ENCODE peak calls at places on chromosome 4, in ten cellular contexts. One of them, this sample, is unnamed.

GRCh38 chr4:75207902-75208301 is 275.0 kb downstream of the PARM1 start:
- DNase-seq in effector memory CD4-positive, alpha-beta T cell: no peak
- DNase-seq in CD8-positive, alpha-beta memory T cell: no peak
- DNase-seq in MM.1S: no peak
- DNase-seq in endothelial cell of umbilical vein: no peak
- DNase-seq in naive thymus-derived CD4-positive, alpha-beta T cell: no peak
- DNase-seq in colonic mucosa: no peak
- DNase-seq in SJCRH30: no peak
- DNase-seq in astrocyte: no peak
- DNase-seq in heart right ventricle: no peak
- DNase-seq in this sample: no peak

GRCh38 chr4:107801766-107802211 is 22.9 kb upstream of the SGMS2 start:
- DNase-seq in effector memory CD4-positive, alpha-beta T cell: no peak
- DNase-seq in CD8-positive, alpha-beta memory T cell: no peak
- DNase-seq in MM.1S: no peak
- DNase-seq in endothelial cell of umbilical vein: no peak
- DNase-seq in naive thymus-derived CD4-positive, alpha-beta T cell: no peak
- DNase-seq in colonic mucosa: no peak
- DNase-seq in SJCRH30: no peak
- DNase-seq in astrocyte: peak; percentile 59
- DNase-seq in heart right ventricle: no peak
- DNase-seq in this sample: peak; percentile 61

GRCh38 chr4:141810038-141810701 is 173.8 kb downstream of the IL15 start:
- DNase-seq in effector memory CD4-positive, alpha-beta T cell: no peak
- DNase-seq in CD8-positive, alpha-beta memory T cell: no peak
- DNase-seq in MM.1S: no peak
- DNase-seq in endothelial cell of umbilical vein: no peak
- DNase-seq in naive thymus-derived CD4-positive, alpha-beta T cell: no peak
- DNase-seq in colonic mucosa: no peak
- DNase-seq in SJCRH30: no peak
- DNase-seq in astrocyte: no peak
- DNase-seq in heart right ventricle: no peak
- DNase-seq in this sample: no peak

GRCh38 chr4:71081192-71081591 is 87.7 kb downstream of the DCK start:
- DNase-seq in effector memory CD4-positive, alpha-beta T cell: no peak
- DNase-seq in CD8-positive, alpha-beta memory T cell: no peak
- DNase-seq in MM.1S: no peak
- DNase-seq in endothelial cell of umbilical vein: no peak
- DNase-seq in naive thymus-derived CD4-positive, alpha-beta T cell: no peak
- DNase-seq in colonic mucosa: no peak
- DNase-seq in SJCRH30: no peak
- DNase-seq in astrocyte: no peak
- DNase-seq in heart right ventricle: no peak
- DNase-seq in this sample: no peak

GRCh38 chr4:15186149-15186548 is 183.9 kb downstream of the CPEB2 start:
- DNase-seq in effector memory CD4-positive, alpha-beta T cell: no peak
- DNase-seq in CD8-positive, alpha-beta memory T cell: no peak
- DNase-seq in MM.1S: no peak
- DNase-seq in endothelial cell of umbilical vein: no peak
- DNase-seq in naive thymus-derived CD4-positive, alpha-beta T cell: no peak
- DNase-seq in colonic mucosa: no peak
- DNase-seq in SJCRH30: no peak
- DNase-seq in astrocyte: peak; percentile 66
- DNase-seq in heart right ventricle: no peak
- DNase-seq in this sample: peak; percentile 14

GRCh38 chr4:17058506-17058905 is 160.1 kb upstream of the LDB2 start:
- DNase-seq in effector memory CD4-positive, alpha-beta T cell: no peak
- DNase-seq in CD8-positive, alpha-beta memory T cell: no peak
- DNase-seq in MM.1S: no peak
- DNase-seq in endothelial cell of umbilical vein: no peak
- DNase-seq in naive thymus-derived CD4-positive, alpha-beta T cell: no peak
- DNase-seq in colonic mucosa: no peak
- DNase-seq in SJCRH30: no peak
- DNase-seq in astrocyte: peak; percentile 17
- DNase-seq in heart right ventricle: peak; percentile 20
- DNase-seq in this sample: no peak

GRCh38 chr4:25098964-25099843 is 61.0 kb downstream of the SEPSECS start:
- DNase-seq in effector memory CD4-positive, alpha-beta T cell: no peak
- DNase-seq in CD8-positive, alpha-beta memory T cell: no peak
- DNase-seq in MM.1S: no peak
- DNase-seq in endothelial cell of umbilical vein: peak; percentile 9
- DNase-seq in naive thymus-derived CD4-positive, alpha-beta T cell: no peak
- DNase-seq in colonic mucosa: peak; percentile 61
- DNase-seq in SJCRH30: peak; percentile 91
- DNase-seq in astrocyte: peak; percentile 69
- DNase-seq in heart right ventricle: peak; percentile 81
- DNase-seq in this sample: no peak

GRCh38 chr4:32203340-32203739 is 1483.2 kb downstream of the PCDH7 start:
- DNase-seq in effector memory CD4-positive, alpha-beta T cell: no peak
- DNase-seq in CD8-positive, alpha-beta memory T cell: no peak
- DNase-seq in MM.1S: no peak
- DNase-seq in endothelial cell of umbilical vein: no peak
- DNase-seq in naive thymus-derived CD4-positive, alpha-beta T cell: no peak
- DNase-seq in colonic mucosa: no peak
- DNase-seq in SJCRH30: no peak
- DNase-seq in astrocyte: no peak
- DNase-seq in heart right ventricle: no peak
- DNase-seq in this sample: no peak

DNA sequence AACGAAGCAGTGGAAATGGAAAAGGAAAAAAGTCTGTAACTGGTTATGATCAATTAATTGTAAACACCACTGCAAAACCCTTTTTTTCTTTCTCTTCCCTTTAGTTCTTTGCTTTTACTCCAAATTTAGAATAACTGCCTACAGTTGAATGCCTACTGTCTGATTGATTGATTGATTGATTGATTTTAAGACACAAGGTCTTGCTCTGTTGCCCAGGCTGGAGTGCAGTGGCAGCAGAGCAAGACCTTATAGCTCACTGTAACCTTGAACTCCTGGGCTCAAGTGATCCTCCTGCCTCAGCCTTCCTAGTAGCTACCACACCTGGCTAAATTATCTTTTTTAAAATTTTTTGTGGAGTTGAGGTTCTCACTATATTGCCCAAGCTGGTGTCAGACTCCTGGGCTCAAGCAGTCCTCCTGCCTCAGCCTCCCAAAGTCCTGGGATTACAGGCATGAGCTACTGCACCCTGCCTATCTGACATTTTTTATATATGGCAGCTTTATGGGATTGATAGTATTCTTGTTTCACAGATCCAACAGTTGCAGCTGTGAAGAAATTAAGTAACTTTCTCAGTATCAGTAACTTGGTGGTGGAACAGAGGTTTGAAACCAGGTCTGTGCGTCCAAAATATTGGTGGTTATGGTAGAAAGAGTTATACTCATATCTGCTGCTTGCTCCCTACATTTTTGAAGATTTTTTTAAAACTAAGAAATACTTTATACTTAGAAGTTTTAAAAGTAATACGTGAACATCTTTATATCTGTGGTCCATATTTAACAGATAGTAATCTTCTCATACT is 12.4 kb downstream of the UBE2K start:
- DNase-seq in effector memory CD4-positive, alpha-beta T cell: no peak
- DNase-seq in CD8-positive, alpha-beta memory T cell: no peak
- DNase-seq in MM.1S: no peak
- DNase-seq in endothelial cell of umbilical vein: no peak
- DNase-seq in naive thymus-derived CD4-positive, alpha-beta T cell: no peak
- DNase-seq in colonic mucosa: no peak
- DNase-seq in SJCRH30: no peak
- DNase-seq in astrocyte: no peak
- DNase-seq in heart right ventricle: no peak
- DNase-seq in this sample: no peak
- H3K27ac ChIP-seq in effector memory CD4-positive, alpha-beta T cell: no peak overlapping the region
- H3K27ac ChIP-seq in CD8-positive, alpha-beta memory T cell: no peak overlapping the region
- H3K27ac ChIP-seq in MM.1S: no peak overlapping the region
- H3K27ac ChIP-seq in endothelial cell of umbilical vein: no peak overlapping the region
- H3K27ac ChIP-seq in naive thymus-derived CD4-positive, alpha-beta T cell: no peak overlapping the region
- H3K27ac ChIP-seq in colonic mucosa: no peak overlapping the region
- H3K27ac ChIP-seq in SJCRH30: no peak overlapping the region
- H3K27ac ChIP-seq in astrocyte: no peak overlapping the region
- H3K27ac ChIP-seq in heart right ventricle: no peak overlapping the region
- H3K27ac ChIP-seq in this sample: no peak overlapping the region

GRCh38 chr4:176229645-176230044 is 34.3 kb upstream of the SPATA4 start:
- DNase-seq in effector memory CD4-positive, alpha-beta T cell: no peak
- DNase-seq in CD8-positive, alpha-beta memory T cell: no peak
- DNase-seq in MM.1S: no peak
- DNase-seq in endothelial cell of umbilical vein: no peak
- DNase-seq in naive thymus-derived CD4-positive, alpha-beta T cell: no peak
- DNase-seq in colonic mucosa: no peak
- DNase-seq in SJCRH30: no peak
- DNase-seq in astrocyte: no peak
- DNase-seq in heart right ventricle: no peak
- DNase-seq in this sample: no peak
- H3K27ac ChIP-seq in effector memory CD4-positive, alpha-beta T cell: no peak overlapping the region
- H3K27ac ChIP-seq in CD8-positive, alpha-beta memory T cell: no peak overlapping the region
- H3K27ac ChIP-seq in MM.1S: no peak overlapping the region
- H3K27ac ChIP-seq in endothelial cell of umbilical vein: no peak overlapping the region
- H3K27ac ChIP-seq in naive thymus-derived CD4-positive, alpha-beta T cell: no peak overlapping the region
- H3K27ac ChIP-seq in colonic mucosa: no peak overlapping the region
- H3K27ac ChIP-seq in SJCRH30: no peak overlapping the region
- H3K27ac ChIP-seq in astrocyte: no peak overlapping the region
- H3K27ac ChIP-seq in heart right ventricle: peak overlapping the region; percentile 74
- H3K27ac ChIP-seq in this sample: no peak overlapping the region

GRCh38 chr4:151852202-151852601 is 91.4 kb upstream of the GATB start:
- DNase-seq in effector memory CD4-positive, alpha-beta T cell: no peak
- DNase-seq in CD8-positive, alpha-beta memory T cell: no peak
- DNase-seq in MM.1S: no peak
- DNase-seq in endothelial cell of umbilical vein: no peak
- DNase-seq in naive thymus-derived CD4-positive, alpha-beta T cell: no peak
- DNase-seq in colonic mucosa: no peak
- DNase-seq in SJCRH30: no peak
- DNase-seq in astrocyte: no peak
- DNase-seq in heart right ventricle: no peak
- DNase-seq in this sample: no peak

GRCh38 chr4:151850751-151851150 is 89.9 kb upstream of the GATB start:
- DNase-seq in effector memory CD4-positive, alpha-beta T cell: no peak
- DNase-seq in CD8-positive, alpha-beta memory T cell: no peak
- DNase-seq in MM.1S: no peak
- DNase-seq in endothelial cell of umbilical vein: no peak
- DNase-seq in naive thymus-derived CD4-positive, alpha-beta T cell: no peak
- DNase-seq in colonic mucosa: no peak
- DNase-seq in SJCRH30: no peak
- DNase-seq in astrocyte: no peak
- DNase-seq in heart right ventricle: no peak
- DNase-seq in this sample: no peak

GRCh38 chr4:151854731-151855130 is 93.9 kb upstream of the GATB start:
- DNase-seq in effector memory CD4-positive, alpha-beta T cell: no peak
- DNase-seq in CD8-positive, alpha-beta memory T cell: no peak
- DNase-seq in MM.1S: no peak
- DNase-seq in endothelial cell of umbilical vein: no peak
- DNase-seq in naive thymus-derived CD4-positive, alpha-beta T cell: no peak
- DNase-seq in colonic mucosa: no peak
- DNase-seq in SJCRH30: no peak
- DNase-seq in astrocyte: peak; percentile 23
- DNase-seq in heart right ventricle: no peak
- DNase-seq in this sample: no peak

GRCh38 chr4:151851354-151851753 is 90.5 kb upstream of the GATB start:
- DNase-seq in effector memory CD4-positive, alpha-beta T cell: no peak
- DNase-seq in CD8-positive, alpha-beta memory T cell: no peak
- DNase-seq in MM.1S: no peak
- DNase-seq in endothelial cell of umbilical vein: no peak
- DNase-seq in naive thymus-derived CD4-positive, alpha-beta T cell: no peak
- DNase-seq in colonic mucosa: no peak
- DNase-seq in SJCRH30: no peak
- DNase-seq in astrocyte: no peak
- DNase-seq in heart right ventricle: no peak
- DNase-seq in this sample: no peak

DNA sequence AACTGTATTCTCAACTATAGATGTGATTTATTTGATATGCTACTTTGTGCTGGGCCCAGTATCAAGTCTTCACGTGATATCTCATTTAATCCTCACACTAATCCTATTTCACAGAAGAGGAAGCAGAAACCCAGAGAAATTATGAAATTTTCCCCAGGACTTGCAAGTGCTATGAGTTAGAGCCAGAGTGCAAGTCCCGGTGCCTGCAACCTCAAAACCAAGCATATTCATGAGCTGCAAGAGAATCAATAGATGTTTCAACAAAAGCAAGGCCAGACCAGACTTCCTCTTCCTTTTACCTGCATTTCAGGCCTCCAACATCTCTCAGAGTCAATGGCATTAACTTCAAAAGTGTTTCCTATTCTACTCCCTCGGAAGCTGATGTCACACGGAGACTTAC is 92.2 kb upstream of the GATB start:
- DNase-seq in effector memory CD4-positive, alpha-beta T cell: no peak
- DNase-seq in CD8-positive, alpha-beta memory T cell: no peak
- DNase-seq in MM.1S: no peak
- DNase-seq in endothelial cell of umbilical vein: no peak
- DNase-seq in naive thymus-derived CD4-positive, alpha-beta T cell: no peak
- DNase-seq in colonic mucosa: no peak
- DNase-seq in SJCRH30: no peak
- DNase-seq in astrocyte: no peak
- DNase-seq in heart right ventricle: no peak
- DNase-seq in this sample: no peak
- H3K27ac ChIP-seq in effector memory CD4-positive, alpha-beta T cell: no peak overlapping the region
- H3K27ac ChIP-seq in CD8-positive, alpha-beta memory T cell: no peak overlapping the region
- H3K27ac ChIP-seq in MM.1S: no peak overlapping the region
- H3K27ac ChIP-seq in endothelial cell of umbilical vein: no peak overlapping the region
- H3K27ac ChIP-seq in naive thymus-derived CD4-positive, alpha-beta T cell: no peak overlapping the region
- H3K27ac ChIP-seq in colonic mucosa: no peak overlapping the region
- H3K27ac ChIP-seq in SJCRH30: no peak overlapping the region
- H3K27ac ChIP-seq in astrocyte: no peak overlapping the region
- H3K27ac ChIP-seq in heart right ventricle: no peak overlapping the region
- H3K27ac ChIP-seq in this sample: no peak overlapping the region

GRCh38 chr4:2937986-2938385 is 25.2 kb downstream of the NOP14 start:
- DNase-seq in effector memory CD4-positive, alpha-beta T cell: no peak
- DNase-seq in CD8-positive, alpha-beta memory T cell: no peak
- DNase-seq in MM.1S: no peak
- DNase-seq in endothelial cell of umbilical vein: no peak
- DNase-seq in naive thymus-derived CD4-positive, alpha-beta T cell: no peak
- DNase-seq in colonic mucosa: no peak
- DNase-seq in SJCRH30: no peak
- DNase-seq in astrocyte: no peak
- DNase-seq in heart right ventricle: peak; percentile 0
- DNase-seq in this sample: peak; percentile 26

GRCh38 chr4:2937146-2937857 is 25.9 kb downstream of the NOP14 start:
- DNase-seq in effector memory CD4-positive, alpha-beta T cell: no peak
- DNase-seq in CD8-positive, alpha-beta memory T cell: peak; percentile 57
- DNase-seq in MM.1S: no peak
- DNase-seq in endothelial cell of umbilical vein: no peak
- DNase-seq in naive thymus-derived CD4-positive, alpha-beta T cell: no peak
- DNase-seq in colonic mucosa: no peak
- DNase-seq in SJCRH30: no peak
- DNase-seq in astrocyte: peak; percentile 67
- DNase-seq in heart right ventricle: no peak
- DNase-seq in this sample: peak; percentile 93

GRCh38 chr4:2934813-2935761 is 28.1 kb downstream of the NOP14 start:
- DNase-seq in effector memory CD4-positive, alpha-beta T cell: peak; percentile 91
- DNase-seq in CD8-positive, alpha-beta memory T cell: peak; percentile 97
- DNase-seq in MM.1S: peak; percentile 91
- DNase-seq in endothelial cell of umbilical vein: peak; percentile 86
- DNase-seq in naive thymus-derived CD4-positive, alpha-beta T cell: peak; percentile 96
- DNase-seq in colonic mucosa: peak; percentile 98
- DNase-seq in SJCRH30: peak; percentile 94
- DNase-seq in astrocyte: peak; percentile 68
- DNase-seq in heart right ventricle: peak; percentile 98
- DNase-seq in this sample: peak; percentile 93

GRCh38 chr4:2935762-2936743 is 27.2 kb downstream of the NOP14 start:
- DNase-seq in effector memory CD4-positive, alpha-beta T cell: peak; percentile 66
- DNase-seq in CD8-positive, alpha-beta memory T cell: peak; percentile 83
- DNase-seq in MM.1S: no peak
- DNase-seq in endothelial cell of umbilical vein: no peak
- DNase-seq in naive thymus-derived CD4-positive, alpha-beta T cell: no peak
- DNase-seq in colonic mucosa: no peak
- DNase-seq in SJCRH30: no peak
- DNase-seq in astrocyte: peak; percentile 77
- DNase-seq in heart right ventricle: no peak
- DNase-seq in this sample: no peak

GRCh38 chr4:2936773-2937145 is 26.4 kb downstream of the NOP14 start:
- DNase-seq in effector memory CD4-positive, alpha-beta T cell: peak; percentile 53
- DNase-seq in CD8-positive, alpha-beta memory T cell: peak; percentile 78
- DNase-seq in MM.1S: no peak
- DNase-seq in endothelial cell of umbilical vein: no peak
- DNase-seq in naive thymus-derived CD4-positive, alpha-beta T cell: no peak
- DNase-seq in colonic mucosa: no peak
- DNase-seq in SJCRH30: no peak
- DNase-seq in astrocyte: peak; percentile 76
- DNase-seq in heart right ventricle: no peak
- DNase-seq in this sample: no peak
- H3K27ac ChIP-seq in effector memory CD4-positive, alpha-beta T cell: peak overlapping the region; percentile 90
- H3K27ac ChIP-seq in CD8-positive, alpha-beta memory T cell: peak overlapping the region; percentile 96
- H3K27ac ChIP-seq in MM.1S: no peak overlapping the region
- H3K27ac ChIP-seq in endothelial cell of umbilical vein: no peak overlapping the region
- H3K27ac ChIP-seq in naive thymus-derived CD4-positive, alpha-beta T cell: peak overlapping the region; percentile 92
- H3K27ac ChIP-seq in colonic mucosa: no peak overlapping the region
- H3K27ac ChIP-seq in SJCRH30: no peak overlapping the region
- H3K27ac ChIP-seq in astrocyte: peak overlapping the region; percentile 74
- H3K27ac ChIP-seq in heart right ventricle: no peak overlapping the region
- H3K27ac ChIP-seq in this sample: peak overlapping the region; percentile 43

This sample was measured in lung.